ENCODE peak calls at places on chromosomes 11 and 22, in six cellular contexts. O is right atrium auricular region; U is NCI-H2171 treated with DMSO at 0.1 percent for 48 hours; H is GM12864; S is SK-N-SH; J is activated T-helper 9 cell treated with anti-CD3 and anti-CD28 coated beads, Interleukin-2, amount 50 U/mL, for 16 hours. L is an unnamed sample.

GRCh38 chr11:47466701-47467250 is 17.8 kb upstream of the RAPSN start:
- DNase-seq in S (peak; percentile 57), H (no peak), J (no peak), U (peak; percentile 91), O (no peak), L (peak; percentile 40)

GRCh38 chr22:23401111-23401909 is 178.8 kb downstream of the IGLL1 start:
- DNase-seq in J (no peak), U (no peak), H (no peak), O (no peak), S (no peak), L (peak; percentile 65)

GRCh38 chr11:80136991-80137390 is 696.2 kb upstream of the TENM4 start:
- DNase-seq in S (no peak), J (no peak), O (no peak), H (no peak), U (no peak), L (no peak)

GRCh38 chr11:70696076-70696475 is 297.7 kb downstream of the CTTN start:
- DNase-seq in S (no peak), U (peak; percentile 41), H (no peak), O (no peak), J (no peak), L (no peak)

GRCh38 chr11:60288531-60288930 is 8.1 kb downstream of the MS4A4A start:
- DNase-seq in U (no peak), S (no peak), J (no peak), H (no peak), O (no peak), L (no peak)

GRCh38 chr22:32204211-32204855 is 540 bp downstream of the RFPL2 start:
- DNase-seq in U (peak; percentile 95), O (no peak), S (peak; percentile 60), J (no peak), H (no peak), L (no peak)

GRCh38 chr22:41613456-41613855 is 7.4 kb downstream of the DESI1 start:
- DNase-seq in U (no peak), O (no peak), S (no peak), H (no peak), J (no peak), L (no peak)

GRCh38 chr11:72191961-72192381 is at the start of gene FOLR1:
- DNase-seq in H (no peak), U (no peak), J (no peak), O (no peak), S (no peak), L (peak; percentile 71)

GRCh38 chr11:93614111-93614784 is 47.2 kb upstream of the CEP295 start:
- DNase-seq in J (no peak), S (peak; percentile 10), O (no peak), H (no peak), U (no peak), L (peak; percentile 24)

GRCh38 chr11:17811416-17811815 is 76.8 kb downstream of the KCNC1 start:
- DNase-seq in S (no peak), O (no peak), U (no peak), J (no peak), H (no peak), L (no peak)

GRCh38 chr22:46769706-46770105 is 7.3 kb downstream of the TBC1D22A start:
- DNase-seq in U (no peak), O (no peak), H (no peak), S (no peak), J (no peak), L (no peak)

GRCh38 chr11:33703771-33704170 is 3.1 kb upstream of the C11orf91 start:
- DNase-seq in J (no peak), H (no peak), S (no peak), O (no peak), U (no peak), L (peak; percentile 18)

GRCh38 chr11:44605965-44606364 is 40.5 kb downstream of the CD82 start:
- DNase-seq in S (no peak), U (no peak), H (no peak), O (no peak), J (no peak), L (no peak)

GRCh38 chr11:2761131-2762030 is 61.6 kb upstream of the KCNQ1OT1 start:
- DNase-seq in H (no peak), S (no peak), U (no peak), O (peak; percentile 44), J (no peak), L (no peak)

GRCh38 chr11:8384199-8384821 is 120.6 kb upstream of the LMO1 start:
- DNase-seq in O (no peak), S (no peak), J (no peak), H (peak; percentile 51), U (no peak), L (no peak)

L was measured in AG20443.